ENCODE peak calls at places on chromosomes 12 and 14, in seven cellular contexts. Z, N, W, G, R, D and O are unnamed samples.

GRCh38 chr12:95787274-95787814 is 3.2 kb downstream of the NTN4 start:
- DNase-seq in D (no peak), W (no peak), N (no peak), Z (no peak), R (no peak), G (no peak), O (no peak)

GRCh38 chr12:21566223-21566906 is 38.3 kb downstream of the GYS2 start:
- DNase-seq in W (no peak), G (no peak), D (no peak), R (no peak), Z (no peak), N (no peak), O (no peak)

GRCh38 chr14:66395300-66395699 is 90.9 kb upstream of the CCDC196 start:
- DNase-seq in W (no peak), N (no peak), Z (no peak), G (no peak), D (no peak), R (no peak), O (no peak)

GRCh38 chr14:105641075-105641937 is 114.9 kb downstream of the TMEM121 start:
- DNase-seq in D (no peak), R (no peak), G (no peak), Z (no peak), N (no peak), W (no peak), O (no peak)

GRCh38 chr12:93183940-93184663 is 193.6 kb upstream of the NUDT4 start:
- DNase-seq in N (no peak), Z (no peak), W (peak; percentile 90), D (no peak), R (no peak), G (no peak), O (no peak)

GRCh38 chr14:66105819-66106218 is 380.4 kb upstream of the CCDC196 start:
- DNase-seq in R (no peak), N (no peak), Z (no peak), D (no peak), G (no peak), W (no peak), O (no peak)

GRCh38 chr14:60212503-60213371 is 36.3 kb upstream of the PPM1A start:
- DNase-seq in D (no peak), G (no peak), Z (no peak), N (no peak), R (no peak), W (no peak), O (no peak)

GRCh38 chr14:42378274-42378673 is 771.6 kb downstream of the LRFN5 start:
- DNase-seq in G (no peak), R (no peak), W (no peak), Z (no peak), N (no peak), D (no peak), O (no peak)

GRCh38 chr12:20434993-20435392 is 66.7 kb downstream of the PDE3A start:
- DNase-seq in R (no peak), Z (no peak), N (no peak), W (no peak), D (no peak), G (no peak), O (no peak)

GRCh38 chr12:65742481-65742971 is 81.8 kb upstream of the HMGA2 start:
- DNase-seq in Z (no peak), D (peak; percentile 48), G (no peak), W (no peak), R (no peak), N (no peak), O (no peak)

GRCh38 chr12:4383304-4383865 is 3.9 kb upstream of the FGF23 start:
- DNase-seq in G (no peak), D (peak; percentile 27), R (no peak), W (peak; percentile 7), N (no peak), Z (no peak), O (no peak)